ENCODE peak calls at places on chromosomes 4 and X, in six cellular contexts. One of them, this sample, is unnamed.

GRCh38 chrX:152907084-152907651 is 9.3 kb downstream of the ZNF185 start:
- DNase-seq in retina: peak
- DNase-seq in A549: no peak
- DNase-seq in mesenteric fat pad: no peak
- DNase-seq in GM04503: no peak
- DNase-seq in MV-4-11: no peak
- DNase-seq in this sample: no peak

GRCh38 chrX:109760241-109760921 is 27.3 kb upstream of the ACSL4 start:
- DNase-seq in retina: no peak
- DNase-seq in A549: no peak
- DNase-seq in mesenteric fat pad: no peak
- DNase-seq in GM04503: no peak
- DNase-seq in MV-4-11: no peak
- DNase-seq in this sample: no peak

GRCh38 chr4:38687571-38688011 is 23.6 kb downstream of the KLF3 start:
- DNase-seq in retina: no peak
- DNase-seq in A549: no peak
- DNase-seq in mesenteric fat pad: no peak
- DNase-seq in GM04503: no peak
- DNase-seq in MV-4-11: no peak
- DNase-seq in this sample: no peak

GRCh38 chrX:24643116-24643515 is 4.0 kb downstream of the PCYT1B start:
- DNase-seq in retina: no peak
- DNase-seq in A549: no peak
- DNase-seq in mesenteric fat pad: no peak
- DNase-seq in GM04503: no peak
- DNase-seq in MV-4-11: no peak
- DNase-seq in this sample: no peak

GRCh38 chrX:118839334-118839958 is 15.8 kb downstream of the ZCCHC12 start:
- DNase-seq in retina: peak
- DNase-seq in A549: peak
- DNase-seq in mesenteric fat pad: peak
- DNase-seq in GM04503: no peak
- DNase-seq in MV-4-11: peak
- DNase-seq in this sample: no peak

GRCh38 chrX:118534716-118535493 is 39.3 kb downstream of the DOCK11 start:
- DNase-seq in retina: no peak
- DNase-seq in A549: no peak
- DNase-seq in mesenteric fat pad: no peak
- DNase-seq in GM04503: no peak
- DNase-seq in MV-4-11: no peak
- DNase-seq in this sample: no peak

GRCh38 chrX:57906790-57907189 is 3.5 kb downstream of the ZXDA start:
- DNase-seq in retina: no peak
- DNase-seq in A549: no peak
- DNase-seq in mesenteric fat pad: no peak
- DNase-seq in GM04503: peak
- DNase-seq in MV-4-11: no peak
- DNase-seq in this sample: no peak

GRCh38 chr4:8778301-8778700 is 93.3 kb downstream of the HMX1 start:
- DNase-seq in retina: no peak
- DNase-seq in A549: no peak
- DNase-seq in mesenteric fat pad: no peak
- DNase-seq in GM04503: no peak
- DNase-seq in MV-4-11: no peak
- DNase-seq in this sample: no peak

GRCh38 chr4:120052840-120053239 is 13.8 kb downstream of the MAD2L1 start:
- DNase-seq in retina: no peak
- DNase-seq in A549: no peak
- DNase-seq in mesenteric fat pad: no peak
- DNase-seq in GM04503: peak
- DNase-seq in MV-4-11: peak
- DNase-seq in this sample: no peak

GRCh38 chr4:119321921-119322687 is at the start of gene FABP2:
- DNase-seq in retina: no peak
- DNase-seq in A549: no peak
- DNase-seq in mesenteric fat pad: no peak
- DNase-seq in GM04503: no peak
- DNase-seq in MV-4-11: no peak
- DNase-seq in this sample: no peak

GRCh38 chr4:108693819-108694218 is 43.4 kb downstream of the OSTC start:
- DNase-seq in retina: no peak
- DNase-seq in A549: no peak
- DNase-seq in mesenteric fat pad: no peak
- DNase-seq in GM04503: no peak
- DNase-seq in MV-4-11: no peak
- DNase-seq in this sample: no peak

GRCh38 chr4:73309211-73309610 is 50.6 kb upstream of the ANKRD17 start:
- DNase-seq in retina: no peak
- DNase-seq in A549: no peak
- DNase-seq in mesenteric fat pad: no peak
- DNase-seq in GM04503: no peak
- DNase-seq in MV-4-11: no peak
- DNase-seq in this sample: no peak

GRCh38 chr4:102518703-102519131 is 17.6 kb downstream of the NFKB1 start:
- DNase-seq in retina: no peak
- DNase-seq in A549: no peak
- DNase-seq in mesenteric fat pad: no peak
- DNase-seq in GM04503: no peak
- DNase-seq in MV-4-11: no peak
- DNase-seq in this sample: no peak

GRCh38 chr4:41146716-41147506 is 67.4 kb downstream of the APBB2 start:
- DNase-seq in retina: peak
- DNase-seq in A549: no peak
- DNase-seq in mesenteric fat pad: no peak
- DNase-seq in GM04503: peak
- DNase-seq in MV-4-11: no peak
- DNase-seq in this sample: no peak

GRCh38 chr4:68905598-68906237 is 45.9 kb downstream of the UGT2A3 start:
- DNase-seq in retina: peak
- DNase-seq in A549: no peak
- DNase-seq in mesenteric fat pad: no peak
- DNase-seq in GM04503: no peak
- DNase-seq in MV-4-11: no peak
- DNase-seq in this sample: no peak

GRCh38 chrX:39167791-39168190 is 366.5 kb downstream of the MID1IP1 start:
- DNase-seq in retina: no peak
- DNase-seq in A549: no peak
- DNase-seq in mesenteric fat pad: no peak
- DNase-seq in GM04503: no peak
- DNase-seq in MV-4-11: no peak
- DNase-seq in this sample: peak

GRCh38 chrX:71911023-71911730 is 532 bp downstream of the NHSL2 start:
- DNase-seq in retina: peak
- DNase-seq in A549: peak
- DNase-seq in mesenteric fat pad: no peak
- DNase-seq in GM04503: no peak
- DNase-seq in MV-4-11: no peak
- DNase-seq in this sample: peak

GRCh38 chr4:73396993-73397972 is 6.8 kb upstream of the ALB start:
- DNase-seq in retina: no peak
- DNase-seq in A549: no peak
- DNase-seq in mesenteric fat pad: no peak
- DNase-seq in GM04503: no peak
- DNase-seq in MV-4-11: no peak
- DNase-seq in this sample: no peak

GRCh38 chrX:73401591-73402266 is 45.1 kb upstream of the CDX4 start:
- DNase-seq in retina: peak
- DNase-seq in A549: no peak
- DNase-seq in mesenteric fat pad: no peak
- DNase-seq in GM04503: no peak
- DNase-seq in MV-4-11: no peak
- DNase-seq in this sample: no peak

GRCh38 chr4:2793920-2794706 is 1.2 kb downstream of the SH3BP2 start:
- DNase-seq in retina: no peak
- DNase-seq in A549: no peak
- DNase-seq in mesenteric fat pad: no peak
- DNase-seq in GM04503: no peak
- DNase-seq in MV-4-11: peak
- DNase-seq in this sample: no peak

GRCh38 chr4:7812191-7812860 is 127.3 kb downstream of the AFAP1 start:
- DNase-seq in retina: no peak
- DNase-seq in A549: no peak
- DNase-seq in mesenteric fat pad: peak
- DNase-seq in GM04503: no peak
- DNase-seq in MV-4-11: no peak
- DNase-seq in this sample: no peak

GRCh38 chr4:139740121-139740520 is 74.5 kb downstream of the MGST2 start:
- DNase-seq in retina: no peak
- DNase-seq in A549: no peak
- DNase-seq in mesenteric fat pad: no peak
- DNase-seq in GM04503: no peak
- DNase-seq in MV-4-11: no peak
- DNase-seq in this sample: no peak

GRCh38 chr4:170007113-170007512 is 19.1 kb downstream of the MFAP3L start:
- DNase-seq in retina: no peak
- DNase-seq in A549: no peak
- DNase-seq in mesenteric fat pad: no peak
- DNase-seq in GM04503: no peak
- DNase-seq in MV-4-11: peak
- DNase-seq in this sample: peak